ENCODE peak calls at places on chromosomes 5 and 9, in six cellular contexts. A, C, N, Z, Q and K are unnamed samples.

GRCh38 chr9:104009853-104010252 is 84.3 kb upstream of the SMC2 start:
- DNase-seq in Z (no peak), C (no peak), N (no peak), A (no peak), Q (no peak), K (peak; percentile 12)

GRCh38 chr9:79977510-79978197 is 405.9 kb downstream of the TLE4 start:
- DNase-seq in A (no peak), N (no peak), Z (no peak), C (no peak), Q (no peak), K (no peak)

GRCh38 chr9:130243015-130243881 is 22.3 kb upstream of the HMCN2 start:
- DNase-seq in C (peak; percentile 80), Q (peak; percentile 90), N (peak; percentile 93), Z (peak; percentile 98), A (peak; percentile 25), K (peak; percentile 48)

GRCh38 chr9:97557606-97558095 is 56.2 kb downstream of the TMOD1 start:
- DNase-seq in Z (no peak), C (no peak), Q (no peak), A (no peak), N (no peak), K (no peak)

GRCh38 chr5:113059232-113059805 is 82.7 kb downstream of the DCP2 start:
- DNase-seq in N (no peak), A (peak; percentile 74), Z (no peak), Q (no peak), C (no peak), K (peak; percentile 87)

GRCh38 chr5:670396-671270 is 22.5 kb downstream of the TPPP start:
- DNase-seq in A (no peak), C (no peak), Z (no peak), Q (peak; percentile 45), N (no peak), K (no peak)

GRCh38 chr5:4479381-4479780 is 660.7 kb upstream of the ADAMTS16 start:
- DNase-seq in N (peak; percentile 4), Q (no peak), Z (no peak), A (no peak), C (no peak), K (no peak)

GRCh38 chr9:107813287-107813686 is 323.7 kb upstream of the KLF4 start:
- DNase-seq in A (no peak), Q (no peak), Z (no peak), C (no peak), N (no peak), K (no peak)

GRCh38 chr9:88259041-88259440 is 120.8 kb upstream of the SPATA31C2 start:
- DNase-seq in Q (no peak), Z (no peak), N (no peak), C (no peak), A (no peak), K (no peak)

GRCh38 chr5:153661897-153662296 is 171.4 kb downstream of the GRIA1 start:
- DNase-seq in Z (no peak), C (no peak), N (no peak), Q (no peak), A (no peak), K (no peak)
- H2AK5ac ChIP-seq in Z (no peak overlapping the region), C (no peak overlapping the region), N (no peak overlapping the region), Q (no peak overlapping the region), A (no peak overlapping the region), K (no peak overlapping the region)

GRCh38 chr5:50967388-50968039 is 301.1 kb downstream of the PARP8 start:
- DNase-seq in Q (peak; percentile 19), A (no peak), Z (peak; percentile 60), N (peak; percentile 57), C (peak; percentile 35), K (peak; percentile 52)

GRCh38 chr5:50969207-50970145 is 303.0 kb downstream of the PARP8 start:
- DNase-seq in Z (peak; percentile 67), Q (no peak), N (peak; percentile 36), A (no peak), C (peak; percentile 24), K (peak; percentile 12)

GRCh38 chr5:50965621-50966362 is 299.4 kb downstream of the PARP8 start:
- DNase-seq in Q (no peak), Z (peak; percentile 59), C (peak; percentile 31), N (peak; percentile 46), A (no peak), K (no peak)

GRCh38 chr5:50968296-50969206 is 302.1 kb downstream of the PARP8 start:
- DNase-seq in Z (peak; percentile 52), A (no peak), C (peak; percentile 88), N (peak; percentile 37), Q (no peak), K (peak; percentile 22)

GRCh38 chr5:50966986-50967385 is 300.5 kb downstream of the PARP8 start:
- DNase-seq in C (peak; percentile 29), N (no peak), A (no peak), Q (no peak), Z (no peak), K (peak; percentile 18)
- H3K4me3 ChIP-seq in C (no peak overlapping the region), N (no peak overlapping the region), A (no peak overlapping the region), Q (no peak overlapping the region), Z (peak overlapping the region; percentile 40), K (peak overlapping the region; percentile 36)

GRCh38 chr9:38046669-38047300 is 22.2 kb downstream of the SHB start:
- DNase-seq in C (no peak), N (peak; percentile 80), Z (no peak), Q (peak; percentile 94), A (peak; percentile 69), K (peak; percentile 72)

GRCh38 chr9:38043931-38044623 is 24.9 kb downstream of the SHB start:
- DNase-seq in N (no peak), C (no peak), Q (no peak), Z (no peak), A (no peak), K (no peak)

GRCh38 chr9:38048319-38048969 is 20.6 kb downstream of the SHB start:
- DNase-seq in N (no peak), A (peak; percentile 64), C (no peak), Q (no peak), Z (no peak), K (no peak)

GRCh38 chr9:38044706-38045105 is 24.3 kb downstream of the SHB start:
- DNase-seq in C (no peak), N (no peak), A (no peak), Z (no peak), Q (no peak), K (no peak)

DNA sequence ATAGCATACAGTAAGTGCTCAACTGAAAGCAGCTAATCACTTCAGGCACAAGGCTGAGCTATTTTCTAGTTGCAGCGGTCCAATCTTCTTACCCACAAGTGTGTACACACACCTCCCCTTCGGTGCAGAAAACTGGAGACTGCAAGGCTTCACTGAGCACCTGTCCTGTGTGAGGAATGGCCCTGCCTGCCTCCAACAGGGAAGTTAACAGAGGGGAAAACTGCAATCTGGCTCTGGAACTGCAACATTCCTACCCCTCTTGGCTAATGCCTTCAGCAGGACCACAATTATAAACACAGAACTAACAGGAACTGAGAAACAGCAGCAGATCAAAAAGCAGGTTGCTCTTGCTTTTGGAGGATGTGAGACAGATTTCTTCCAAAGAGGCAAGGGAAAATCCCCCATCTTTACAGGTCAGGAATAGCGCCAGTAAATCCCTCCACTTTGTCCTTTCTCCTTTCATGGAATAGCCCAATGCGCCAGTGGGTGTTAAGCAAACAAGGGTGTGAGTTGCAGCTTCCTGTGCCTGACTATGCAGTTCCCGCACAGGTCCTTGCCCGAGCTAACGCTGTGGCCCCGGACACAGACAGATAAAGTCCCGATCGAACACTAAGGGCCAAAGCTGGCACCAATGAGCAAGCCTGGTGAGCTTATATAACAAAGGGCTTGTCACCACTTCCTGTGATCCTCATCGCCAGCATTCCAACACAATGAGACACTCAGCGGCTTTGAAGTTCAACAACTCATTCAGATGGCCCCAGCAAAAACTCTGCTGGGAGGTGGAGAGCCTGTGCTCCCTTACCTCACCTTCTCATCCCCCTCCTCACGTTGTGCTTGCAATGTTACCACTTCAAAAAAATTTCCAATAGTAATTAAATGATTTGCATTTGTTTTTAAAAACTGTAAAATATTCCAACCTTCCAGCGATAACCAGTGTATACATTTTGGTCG is 21.5 kb downstream of the SHB start:
- DNase-seq in N (peak; percentile 100), C (no peak), Z (peak; percentile 63), Q (peak; percentile 86), A (peak; percentile 95), K (peak; percentile 93)
- H2AK5ac ChIP-seq in N (no peak overlapping the region), C (no peak overlapping the region), Z (peak overlapping the region; percentile 96), Q (peak overlapping the region; percentile 36), A (peak overlapping the region; percentile 80), K (peak overlapping the region; percentile 87)

GRCh38 chr9:131361202-131361833 is 32.6 kb upstream of the PRRC2B start:
- DNase-seq in Q (no peak), N (no peak), Z (no peak), C (no peak), A (no peak), K (no peak)

GRCh38 chr9:131370638-131371037 is 23.2 kb upstream of the PRRC2B start:
- DNase-seq in C (no peak), Z (no peak), Q (peak; percentile 26), A (no peak), N (peak; percentile 64), K (no peak)

GRCh38 chr9:131365546-131365945 is 28.3 kb upstream of the PRRC2B start:
- DNase-seq in A (no peak), Q (no peak), N (no peak), Z (no peak), C (no peak), K (no peak)

GRCh38 chr9:131367445-131367844 is 26.4 kb upstream of the PRRC2B start:
- DNase-seq in N (no peak), C (no peak), Q (no peak), A (no peak), Z (no peak), K (no peak)

DNA sequence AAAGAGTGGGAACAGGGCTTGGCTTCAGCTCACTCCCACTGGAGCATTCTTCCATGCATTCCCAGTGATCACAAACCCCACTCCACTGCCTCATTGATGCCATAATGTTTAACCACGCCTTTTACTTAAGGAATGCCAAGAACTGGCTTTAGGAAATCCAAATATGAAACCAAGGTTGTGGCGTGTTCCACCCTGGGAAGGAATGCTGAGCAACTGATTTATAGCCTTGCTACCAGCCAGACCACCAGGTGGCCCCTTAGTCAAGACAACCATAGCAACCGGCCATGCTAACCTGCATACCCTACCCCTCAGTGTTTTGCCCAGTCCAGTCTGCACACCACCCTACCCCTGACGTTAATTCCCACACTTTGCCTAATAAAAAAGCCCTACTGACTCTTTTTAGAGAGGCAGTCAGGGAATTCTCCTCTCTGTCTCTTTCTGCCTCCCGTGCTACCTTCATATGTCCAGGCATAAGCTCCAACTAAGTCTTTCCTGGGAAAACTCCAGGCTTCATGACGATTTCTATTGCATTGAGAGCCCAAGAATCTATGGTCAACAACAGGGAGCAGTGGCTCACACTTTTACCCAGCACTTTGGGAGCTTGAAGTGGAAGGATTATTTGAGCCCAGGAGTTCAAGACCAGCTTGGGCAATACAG is 27.0 kb upstream of the PRRC2B start:
- DNase-seq in N (peak; percentile 72), A (peak; percentile 49), Q (peak; percentile 65), C (peak; percentile 36), Z (peak; percentile 63), K (no peak)
- H3K4me3 ChIP-seq in N (no peak overlapping the region), A (no peak overlapping the region), Q (no peak overlapping the region), C (no peak overlapping the region), Z (no peak overlapping the region), K (peak overlapping the region; percentile 16)